ENCODE peak calls at places on chromosomes 16 and 17, in ten cellular contexts. C, N, X, M, K, Y, A, B, G and Z are unnamed samples.
A peak's percentile ranks its signal among the peaks of the same experiment; 100 is the strongest.

GRCh38 chr16:57658130-57658877 is 9.8 kb upstream of the ADGRG3 start:
- DNase-seq in C (no peak), N (no peak), X (no peak), M (no peak), K (no peak), Y (no peak), A (no peak), B (no peak), G (no peak), Z (no peak)

GRCh38 chr16:49695782-49696413 is 160.0 kb downstream of the ZNF423 start:
- DNase-seq in C (no peak), N (no peak), X (no peak), M (no peak), K (no peak), Y (no peak), A (no peak), B (no peak), G (no peak), Z (no peak)

GRCh38 chr16:17724242-17724898 is 253.6 kb upstream of the XYLT1 start:
- DNase-seq in C (peak; percentile 10), N (no peak), X (peak; percentile 94), M (no peak), K (no peak), Y (no peak), A (no peak), B (no peak), G (no peak), Z (no peak)

GRCh38 chr16:75931043-75931442 is 204.8 kb upstream of the CPHXL start:
- DNase-seq in C (peak; percentile 97), N (no peak), X (no peak), M (no peak), K (no peak), Y (no peak), A (no peak), B (no peak), G (no peak), Z (peak; percentile 40)

GRCh38 chr17:70029019-70029767 is 45.8 kb upstream of the KCNJ16 start:
- DNase-seq in C (no peak), N (no peak), X (no peak), M (no peak), K (no peak), Y (no peak), A (no peak), B (no peak), G (no peak), Z (no peak)

GRCh38 chr16:10200823-10201571 is 18.8 kb upstream of the GRIN2A start:
- DNase-seq in C (no peak), N (no peak), X (no peak), M (no peak), K (no peak), Y (no peak), A (no peak), B (no peak), G (no peak), Z (no peak)

GRCh38 chr16:12097523-12098428 is 121.2 kb downstream of the SNX29 start:
- DNase-seq in C (peak; percentile 65), N (no peak), X (no peak), M (no peak), K (no peak), Y (no peak), A (no peak), B (no peak), G (no peak), Z (peak; percentile 22)

GRCh38 chr17:58079300-58080033 is 3.8 kb upstream of the DYNLL2 start:
- DNase-seq in C (no peak), N (peak; percentile 19), X (no peak), M (no peak), K (no peak), Y (no peak), A (no peak), B (no peak), G (no peak), Z (no peak)

GRCh38 chr17:50129303-50129945 is 536 bp downstream of the SAMD14 start:
- DNase-seq in C (no peak), N (peak; percentile 60), X (no peak), M (no peak), K (no peak), Y (no peak), A (no peak), B (no peak), G (no peak), Z (no peak)

GRCh38 chr17:17416007-17416399 is 60.8 kb upstream of the MED9 start:
- DNase-seq in C (no peak), N (peak; percentile 84), X (peak; percentile 63), M (no peak), K (no peak), Y (peak; percentile 34), A (no peak), B (peak; percentile 86), G (no peak), Z (no peak)

GRCh38 chr17:75191584-75191983 is 8.8 kb upstream of the SUMO2 start:
- DNase-seq in C (no peak), N (no peak), X (no peak), M (no peak), K (no peak), Y (no peak), A (no peak), B (no peak), G (no peak), Z (no peak)

GRCh38 chr17:64282753-64283080 is 19.7 kb upstream of the TEX2 start:
- DNase-seq in C (no peak), N (no peak), X (no peak), M (no peak), K (no peak), Y (peak; percentile 29), A (no peak), B (no peak), G (no peak), Z (no peak)

GRCh38 chr17:59963738-59964454 is 644 bp downstream of the RNFT1 start:
- DNase-seq in C (peak; percentile 3), N (no peak), X (peak; percentile 60), M (peak; percentile 53), K (no peak), Y (peak; percentile 66), A (peak; percentile 50), B (peak; percentile 43), G (peak; percentile 64), Z (no peak)

GRCh38 chr16:1732071-1732470 is 26.1 kb downstream of the MAPK8IP3 start:
- DNase-seq in C (no peak), N (no peak), X (no peak), M (no peak), K (no peak), Y (no peak), A (no peak), B (no peak), G (no peak), Z (no peak)

GRCh38 chr17:7236808-7237207 is 2.4 kb downstream of the PHF23 start:
- DNase-seq in C (no peak), N (no peak), X (no peak), M (no peak), K (no peak), Y (no peak), A (no peak), B (no peak), G (no peak), Z (no peak)
- H3K27ac ChIP-seq in C (no peak overlapping the region), N (no peak overlapping the region), X (no peak overlapping the region), M (peak overlapping the region; percentile 98), K (no peak overlapping the region), Y (peak overlapping the region; percentile 97), A (peak overlapping the region; percentile 88), B (no peak overlapping the region), G (no peak overlapping the region), Z (peak overlapping the region; percentile 89)

DNA sequence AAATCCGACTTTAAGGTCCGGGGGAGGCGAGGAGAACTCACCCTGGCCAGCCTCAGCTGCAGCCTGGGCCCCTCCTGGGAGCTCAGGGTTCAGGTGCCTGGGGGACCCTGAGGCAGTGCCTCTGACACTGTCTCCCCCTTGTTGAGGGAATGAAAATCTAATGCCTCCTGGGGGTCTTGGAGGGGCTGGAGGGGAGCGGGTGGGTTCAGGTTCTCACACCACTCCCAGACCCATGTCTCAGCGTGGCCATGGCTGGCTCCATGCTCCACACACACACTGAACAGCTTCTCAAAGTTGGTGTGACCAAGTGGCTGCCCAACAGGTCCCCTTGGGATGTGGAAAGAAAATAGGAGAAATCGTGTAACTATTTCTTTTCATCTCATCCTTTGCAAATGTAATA is 903 bp upstream of the PRCD start:
- DNase-seq in C (no peak), N (no peak), X (no peak), M (no peak), K (no peak), Y (no peak), A (no peak), B (no peak), G (no peak), Z (no peak)
- H3K27ac ChIP-seq in C (no peak overlapping the region), N (no peak overlapping the region), X (no peak overlapping the region), M (no peak overlapping the region), K (no peak overlapping the region), Y (peak overlapping the region; percentile 77), A (no peak overlapping the region), B (no peak overlapping the region), G (no peak overlapping the region), Z (no peak overlapping the region)

GRCh38 chr17:43703630-43704029 is 41.9 kb upstream of the MEOX1 start:
- DNase-seq in C (no peak), N (no peak), X (no peak), M (no peak), K (no peak), Y (no peak), A (no peak), B (no peak), G (no peak), Z (no peak)

GRCh38 chr17:43699438-43699756 is 37.7 kb upstream of the MEOX1 start:
- DNase-seq in C (no peak), N (no peak), X (no peak), M (no peak), K (no peak), Y (peak; percentile 18), A (no peak), B (no peak), G (no peak), Z (no peak)

GRCh38 chr17:43702636-43703035 is 40.9 kb upstream of the MEOX1 start:
- DNase-seq in C (no peak), N (peak; percentile 87), X (no peak), M (no peak), K (no peak), Y (no peak), A (no peak), B (peak; percentile 72), G (no peak), Z (no peak)

GRCh38 chr17:43698678-43699437 is 37.1 kb upstream of the MEOX1 start:
- DNase-seq in C (no peak), N (no peak), X (no peak), M (no peak), K (no peak), Y (peak; percentile 59), A (no peak), B (no peak), G (no peak), Z (no peak)

DNA sequence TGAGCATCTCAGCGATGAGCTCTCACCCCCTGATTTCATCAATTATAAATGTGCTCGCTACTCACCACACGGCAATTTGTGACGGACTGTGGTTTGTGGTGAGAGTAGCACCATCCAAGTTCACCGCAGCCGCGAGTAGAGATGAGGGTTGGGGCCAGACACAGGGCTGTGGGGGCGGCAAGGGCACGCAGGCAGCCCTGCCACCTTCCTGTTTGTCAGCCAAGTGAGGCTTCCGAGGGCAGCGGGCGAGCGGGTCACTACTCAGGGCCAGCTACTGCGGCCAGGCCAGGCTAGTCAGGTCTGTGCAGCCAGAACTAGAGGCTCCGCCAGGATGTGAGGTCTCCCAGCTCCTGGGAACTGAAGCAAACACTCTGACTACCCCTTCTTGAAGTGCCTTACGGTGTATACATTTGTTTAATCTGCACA is 39.6 kb upstream of the MEOX1 start:
- DNase-seq in C (no peak), N (no peak), X (peak; percentile 56), M (no peak), K (no peak), Y (no peak), A (no peak), B (no peak), G (peak; percentile 59), Z (no peak)
- H3K27ac ChIP-seq in C (peak overlapping the region; percentile 41), N (no peak overlapping the region), X (no peak overlapping the region), M (no peak overlapping the region), K (no peak overlapping the region), Y (no peak overlapping the region), A (no peak overlapping the region), B (no peak overlapping the region), G (no peak overlapping the region), Z (peak overlapping the region; percentile 51)

GRCh38 chr16:89446975-89447293 is 43.4 kb downstream of the ANKRD11 start:
- DNase-seq in C (no peak), N (no peak), X (no peak), M (no peak), K (no peak), Y (no peak), A (no peak), B (no peak), G (no peak), Z (no peak)
- H3K27ac ChIP-seq in C (no peak overlapping the region), N (no peak overlapping the region), X (no peak overlapping the region), M (no peak overlapping the region), K (no peak overlapping the region), Y (no peak overlapping the region), A (no peak overlapping the region), B (no peak overlapping the region), G (peak overlapping the region; percentile 26), Z (no peak overlapping the region)